ENCODE peak calls at places on chromosomes 7 and 10, in five cellular contexts. One of them, this sample, is unnamed.

GRCh38 chr10:119620771-119621384 is 24.1 kb upstream of the TIAL1 start:
- DNase-seq in AG09309: no peak
- DNase-seq in activated CD8-positive, alpha-beta T cell treated with anti-CD3 and anti-CD28 coated beads for 36 hours: no peak
- DNase-seq in natural killer cell: no peak
- DNase-seq in Calu3: no peak
- DNase-seq in this sample: no peak

GRCh38 chr10:65838811-65839210 is 1087.0 kb upstream of the LRRTM3 start:
- DNase-seq in AG09309: no peak
- DNase-seq in activated CD8-positive, alpha-beta T cell treated with anti-CD3 and anti-CD28 coated beads for 36 hours: no peak
- DNase-seq in natural killer cell: no peak
- DNase-seq in Calu3: no peak
- DNase-seq in this sample: no peak

GRCh38 chr10:27474741-27475140 is 29.4 kb upstream of the RAB18 start:
- DNase-seq in AG09309: no peak
- DNase-seq in activated CD8-positive, alpha-beta T cell treated with anti-CD3 and anti-CD28 coated beads for 36 hours: no peak
- DNase-seq in natural killer cell: no peak
- DNase-seq in Calu3: no peak
- DNase-seq in this sample: no peak

GRCh38 chr10:14588084-14588937 is 186.4 kb downstream of the FAM107B start:
- DNase-seq in AG09309: peak
- DNase-seq in activated CD8-positive, alpha-beta T cell treated with anti-CD3 and anti-CD28 coated beads for 36 hours: peak
- DNase-seq in natural killer cell: no peak
- DNase-seq in Calu3: peak
- DNase-seq in this sample: peak

GRCh38 chr7:112290065-112290464 is 83.6 kb downstream of the ZNF277 start:
- DNase-seq in AG09309: no peak
- DNase-seq in activated CD8-positive, alpha-beta T cell treated with anti-CD3 and anti-CD28 coated beads for 36 hours: no peak
- DNase-seq in natural killer cell: no peak
- DNase-seq in Calu3: no peak
- DNase-seq in this sample: no peak

GRCh38 chr7:35553498-35553897 is 141.4 kb downstream of the HERPUD2 start:
- DNase-seq in AG09309: no peak
- DNase-seq in activated CD8-positive, alpha-beta T cell treated with anti-CD3 and anti-CD28 coated beads for 36 hours: no peak
- DNase-seq in natural killer cell: no peak
- DNase-seq in Calu3: no peak
- DNase-seq in this sample: no peak

GRCh38 chr7:116284390-116284789 is 74.1 kb downstream of the TES start:
- DNase-seq in AG09309: no peak
- DNase-seq in activated CD8-positive, alpha-beta T cell treated with anti-CD3 and anti-CD28 coated beads for 36 hours: no peak
- DNase-seq in natural killer cell: no peak
- DNase-seq in Calu3: no peak
- DNase-seq in this sample: no peak

GRCh38 chr10:67785098-67785497 is 52.9 kb downstream of the DNAJC12 start:
- DNase-seq in AG09309: no peak
- DNase-seq in activated CD8-positive, alpha-beta T cell treated with anti-CD3 and anti-CD28 coated beads for 36 hours: peak
- DNase-seq in natural killer cell: no peak
- DNase-seq in Calu3: no peak
- DNase-seq in this sample: no peak

GRCh38 chr7:129843982-129844840 is 108.5 kb downstream of the UBE2H start:
- DNase-seq in AG09309: no peak
- DNase-seq in activated CD8-positive, alpha-beta T cell treated with anti-CD3 and anti-CD28 coated beads for 36 hours: peak
- DNase-seq in natural killer cell: no peak
- DNase-seq in Calu3: no peak
- DNase-seq in this sample: no peak

GRCh38 chr7:85851571-85852193 is 664.8 kb upstream of the SEMA3D start:
- DNase-seq in AG09309: peak
- DNase-seq in activated CD8-positive, alpha-beta T cell treated with anti-CD3 and anti-CD28 coated beads for 36 hours: no peak
- DNase-seq in natural killer cell: no peak
- DNase-seq in Calu3: no peak
- DNase-seq in this sample: no peak

GRCh38 chr7:157113607-157114006 is 25.1 kb upstream of the UBE3C start:
- DNase-seq in AG09309: no peak
- DNase-seq in activated CD8-positive, alpha-beta T cell treated with anti-CD3 and anti-CD28 coated beads for 36 hours: peak
- DNase-seq in natural killer cell: no peak
- DNase-seq in Calu3: no peak
- DNase-seq in this sample: no peak

GRCh38 chr10:4686644-4686996 is 139.4 kb upstream of the AKR1E2 start:
- DNase-seq in AG09309: peak
- DNase-seq in activated CD8-positive, alpha-beta T cell treated with anti-CD3 and anti-CD28 coated beads for 36 hours: peak
- DNase-seq in natural killer cell: no peak
- DNase-seq in Calu3: peak
- DNase-seq in this sample: peak

GRCh38 chr10:48213047-48213446 is 61.4 kb downstream of the FRMPD2 start:
- DNase-seq in AG09309: no peak
- DNase-seq in activated CD8-positive, alpha-beta T cell treated with anti-CD3 and anti-CD28 coated beads for 36 hours: no peak
- DNase-seq in natural killer cell: no peak
- DNase-seq in Calu3: no peak
- DNase-seq in this sample: no peak

GRCh38 chr7:132145466-132145865 is 430.8 kb downstream of the PLXNA4 start:
- DNase-seq in AG09309: peak
- DNase-seq in activated CD8-positive, alpha-beta T cell treated with anti-CD3 and anti-CD28 coated beads for 36 hours: no peak
- DNase-seq in natural killer cell: no peak
- DNase-seq in Calu3: peak
- DNase-seq in this sample: no peak

GRCh38 chr10:58588673-58589265 is 76.1 kb downstream of the BICC1 start:
- DNase-seq in AG09309: no peak
- DNase-seq in activated CD8-positive, alpha-beta T cell treated with anti-CD3 and anti-CD28 coated beads for 36 hours: peak
- DNase-seq in natural killer cell: no peak
- DNase-seq in Calu3: peak
- DNase-seq in this sample: no peak

GRCh38 chr7:93461350-93461749 is 113.2 kb downstream of the CALCR start:
- DNase-seq in AG09309: no peak
- DNase-seq in activated CD8-positive, alpha-beta T cell treated with anti-CD3 and anti-CD28 coated beads for 36 hours: no peak
- DNase-seq in natural killer cell: no peak
- DNase-seq in Calu3: no peak
- DNase-seq in this sample: no peak

GRCh38 chr10:132995909-132996602 is 53.7 kb upstream of the CFAP46 start:
- DNase-seq in AG09309: no peak
- DNase-seq in activated CD8-positive, alpha-beta T cell treated with anti-CD3 and anti-CD28 coated beads for 36 hours: no peak
- DNase-seq in natural killer cell: no peak
- DNase-seq in Calu3: no peak
- DNase-seq in this sample: no peak

GRCh38 chr10:26505491-26505890 is 67.3 kb downstream of the APBB1IP start:
- DNase-seq in AG09309: no peak
- DNase-seq in activated CD8-positive, alpha-beta T cell treated with anti-CD3 and anti-CD28 coated beads for 36 hours: no peak
- DNase-seq in natural killer cell: no peak
- DNase-seq in Calu3: no peak
- DNase-seq in this sample: no peak

GRCh38 chr7:41733063-41733398 is 30.1 kb upstream of the INHBA start:
- DNase-seq in AG09309: no peak
- DNase-seq in activated CD8-positive, alpha-beta T cell treated with anti-CD3 and anti-CD28 coated beads for 36 hours: no peak
- DNase-seq in natural killer cell: no peak
- DNase-seq in Calu3: no peak
- DNase-seq in this sample: no peak

GRCh38 chr7:67348171-67348570 is 351.5 kb downstream of the TYW1 start:
- DNase-seq in AG09309: no peak
- DNase-seq in activated CD8-positive, alpha-beta T cell treated with anti-CD3 and anti-CD28 coated beads for 36 hours: no peak
- DNase-seq in natural killer cell: no peak
- DNase-seq in Calu3: no peak
- DNase-seq in this sample: no peak

GRCh38 chr10:1739751-1740150 is 2.4 kb upstream of the ADARB2 start:
- DNase-seq in AG09309: no peak
- DNase-seq in activated CD8-positive, alpha-beta T cell treated with anti-CD3 and anti-CD28 coated beads for 36 hours: no peak
- DNase-seq in natural killer cell: no peak
- DNase-seq in Calu3: no peak
- DNase-seq in this sample: no peak

GRCh38 chr10:118106426-118106825 is 59.7 kb upstream of the RAB11FIP2 start:
- DNase-seq in AG09309: no peak
- DNase-seq in activated CD8-positive, alpha-beta T cell treated with anti-CD3 and anti-CD28 coated beads for 36 hours: peak
- DNase-seq in natural killer cell: no peak
- DNase-seq in Calu3: peak
- DNase-seq in this sample: peak

GRCh38 chr10:5585517-5586222 is 60.9 kb downstream of the CALML3 start:
- DNase-seq in AG09309: no peak
- DNase-seq in activated CD8-positive, alpha-beta T cell treated with anti-CD3 and anti-CD28 coated beads for 36 hours: no peak
- DNase-seq in natural killer cell: no peak
- DNase-seq in Calu3: no peak
- DNase-seq in this sample: no peak

GRCh38 chr10:132957131-132957530 is 14.8 kb upstream of the CFAP46 start:
- DNase-seq in AG09309: no peak
- DNase-seq in activated CD8-positive, alpha-beta T cell treated with anti-CD3 and anti-CD28 coated beads for 36 hours: no peak
- DNase-seq in natural killer cell: no peak
- DNase-seq in Calu3: no peak
- DNase-seq in this sample: no peak

GRCh38 chr10:44581996-44582395 is 197.1 kb upstream of the CXCL12 start:
- DNase-seq in AG09309: no peak
- DNase-seq in activated CD8-positive, alpha-beta T cell treated with anti-CD3 and anti-CD28 coated beads for 36 hours: no peak
- DNase-seq in natural killer cell: no peak
- DNase-seq in Calu3: no peak
- DNase-seq in this sample: no peak

GRCh38 chr7:969403-969802 is 5.9 kb downstream of the COX19 start:
- DNase-seq in AG09309: no peak
- DNase-seq in activated CD8-positive, alpha-beta T cell treated with anti-CD3 and anti-CD28 coated beads for 36 hours: no peak
- DNase-seq in natural killer cell: no peak
- DNase-seq in Calu3: no peak
- DNase-seq in this sample: no peak

GRCh38 chr7:47635091-47636090 is 53.5 kb upstream of the TNS3 start:
- DNase-seq in AG09309: no peak
- DNase-seq in activated CD8-positive, alpha-beta T cell treated with anti-CD3 and anti-CD28 coated beads for 36 hours: no peak
- DNase-seq in natural killer cell: no peak
- DNase-seq in Calu3: peak
- DNase-seq in this sample: no peak

DNA sequence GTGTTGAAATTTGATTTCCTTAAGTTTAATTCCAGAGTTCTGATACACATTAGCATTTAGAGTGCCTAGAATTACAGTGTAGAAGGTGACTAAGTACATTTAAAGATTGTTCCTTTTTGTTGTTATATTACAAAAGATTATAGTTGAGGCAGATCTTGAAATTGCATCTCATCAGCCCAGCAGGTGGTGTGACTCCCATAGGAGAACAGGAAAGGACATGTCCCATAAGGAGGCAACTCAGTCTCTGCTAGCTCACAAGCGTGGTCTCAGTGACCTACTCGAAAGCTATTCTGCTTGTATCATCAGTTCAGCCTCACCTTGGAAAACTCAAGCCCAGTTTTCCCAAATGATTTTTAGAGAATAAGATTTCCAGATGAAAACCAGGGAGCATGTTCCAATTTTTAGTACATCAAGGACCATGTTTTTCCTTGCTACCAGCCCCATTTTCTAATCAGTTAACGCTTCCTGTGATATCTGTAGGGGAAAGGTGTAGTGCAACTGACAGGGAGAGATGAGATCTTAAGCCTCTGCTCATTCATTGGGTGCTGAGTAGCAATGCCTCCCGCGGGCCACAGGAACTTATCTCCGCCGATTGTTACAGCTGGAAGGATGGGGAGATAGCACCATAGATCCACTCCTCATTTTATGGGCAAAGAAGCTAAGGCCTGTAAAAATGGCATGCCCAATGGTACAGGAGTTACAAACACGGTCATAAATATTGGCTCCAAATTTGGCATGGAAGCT is 1.1 kb upstream of the GNAI1 start:
- DNase-seq in AG09309: no peak
- DNase-seq in activated CD8-positive, alpha-beta T cell treated with anti-CD3 and anti-CD28 coated beads for 36 hours: no peak
- DNase-seq in natural killer cell: no peak
- DNase-seq in Calu3: peak
- DNase-seq in this sample: no peak
- TF ChIP-seq CTCF in AG09309: peak
- TF ChIP-seq CTCF in activated CD8-positive, alpha-beta T cell treated with anti-CD3 and anti-CD28 coated beads for 36 hours: no peak
- TF ChIP-seq CTCF in natural killer cell: no peak
- TF ChIP-seq CTCF in Calu3: no peak
- TF ChIP-seq CTCF in this sample: no peak

DNA sequence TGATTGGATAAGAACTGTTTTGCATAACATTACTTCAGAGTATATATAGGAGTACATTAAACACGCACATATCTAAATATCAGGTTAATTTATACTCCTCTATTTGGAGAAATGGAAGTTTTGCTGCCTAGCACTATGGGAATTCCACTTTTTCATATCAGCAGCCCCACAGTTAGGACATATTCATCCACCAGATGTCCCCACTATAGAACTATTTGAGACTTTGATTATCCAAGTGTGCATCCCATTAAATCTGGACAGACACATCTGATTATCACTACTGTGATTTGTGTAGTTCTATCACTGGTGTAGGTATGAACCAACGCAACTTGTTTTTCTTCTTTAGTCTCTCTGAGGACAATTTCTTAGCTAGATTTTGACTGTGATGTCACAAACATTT is 345.7 kb downstream of the THSD7A start:
- DNase-seq in AG09309: no peak
- DNase-seq in activated CD8-positive, alpha-beta T cell treated with anti-CD3 and anti-CD28 coated beads for 36 hours: no peak
- DNase-seq in natural killer cell: no peak
- DNase-seq in Calu3: no peak
- DNase-seq in this sample: no peak
- TF ChIP-seq CTCF in AG09309: no peak
- TF ChIP-seq CTCF in activated CD8-positive, alpha-beta T cell treated with anti-CD3 and anti-CD28 coated beads for 36 hours: no peak
- TF ChIP-seq CTCF in natural killer cell: no peak
- TF ChIP-seq CTCF in Calu3: no peak
- TF ChIP-seq CTCF in this sample: no peak

GRCh38 chr10:30188101-30188500 is 128.7 kb upstream of the JCAD start:
- DNase-seq in AG09309: no peak
- DNase-seq in activated CD8-positive, alpha-beta T cell treated with anti-CD3 and anti-CD28 coated beads for 36 hours: no peak
- DNase-seq in natural killer cell: no peak
- DNase-seq in Calu3: no peak
- DNase-seq in this sample: no peak

GRCh38 chr10:30187010-30187409 is 127.6 kb upstream of the JCAD start:
- DNase-seq in AG09309: no peak
- DNase-seq in activated CD8-positive, alpha-beta T cell treated with anti-CD3 and anti-CD28 coated beads for 36 hours: no peak
- DNase-seq in natural killer cell: no peak
- DNase-seq in Calu3: no peak
- DNase-seq in this sample: no peak

GRCh38 chr10:30185916-30186315 is 126.5 kb upstream of the JCAD start:
- DNase-seq in AG09309: peak
- DNase-seq in activated CD8-positive, alpha-beta T cell treated with anti-CD3 and anti-CD28 coated beads for 36 hours: no peak
- DNase-seq in natural killer cell: no peak
- DNase-seq in Calu3: peak
- DNase-seq in this sample: no peak

GRCh38 chr10:30184397-30185033 is 125.1 kb upstream of the JCAD start:
- DNase-seq in AG09309: no peak
- DNase-seq in activated CD8-positive, alpha-beta T cell treated with anti-CD3 and anti-CD28 coated beads for 36 hours: no peak
- DNase-seq in natural killer cell: no peak
- DNase-seq in Calu3: no peak
- DNase-seq in this sample: no peak

GRCh38 chr10:30186371-30186875 is 127.0 kb upstream of the JCAD start:
- DNase-seq in AG09309: no peak
- DNase-seq in activated CD8-positive, alpha-beta T cell treated with anti-CD3 and anti-CD28 coated beads for 36 hours: no peak
- DNase-seq in natural killer cell: no peak
- DNase-seq in Calu3: peak
- DNase-seq in this sample: no peak
- TF ChIP-seq CTCF in AG09309: peak
- TF ChIP-seq CTCF in activated CD8-positive, alpha-beta T cell treated with anti-CD3 and anti-CD28 coated beads for 36 hours: no peak
- TF ChIP-seq CTCF in natural killer cell: no peak
- TF ChIP-seq CTCF in Calu3: no peak
- TF ChIP-seq CTCF in this sample: no peak

DNA sequence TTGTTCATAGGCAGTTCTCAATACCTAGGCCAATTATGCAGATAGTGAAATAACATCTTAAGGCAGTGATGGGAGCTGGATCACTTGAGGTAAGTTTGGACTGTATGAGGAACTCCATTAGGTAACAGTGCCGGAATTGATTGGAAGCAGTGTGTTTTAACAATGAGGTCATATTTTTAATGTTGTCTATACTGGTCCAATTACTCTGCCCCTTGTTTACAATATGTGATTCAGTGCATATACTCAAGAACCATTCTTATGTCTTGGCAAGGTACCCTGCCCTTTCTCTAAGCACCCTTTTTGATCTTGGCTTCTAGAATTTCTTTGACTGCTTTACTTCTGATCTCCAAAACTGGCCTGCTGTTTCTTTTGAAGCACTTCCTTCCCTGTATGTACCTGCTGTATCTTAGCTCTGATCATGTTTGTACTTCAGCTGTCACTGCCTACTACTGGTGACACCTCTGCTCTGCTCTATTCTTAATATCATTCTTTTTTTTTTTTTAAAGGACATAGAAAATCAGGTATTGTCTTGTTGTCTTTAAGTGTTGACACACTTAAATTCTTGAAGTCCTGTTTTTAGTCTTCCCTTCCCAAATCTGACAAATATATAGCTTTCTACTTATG is 46.2 kb upstream of the RPA3 start:
- DNase-seq in AG09309: no peak
- DNase-seq in activated CD8-positive, alpha-beta T cell treated with anti-CD3 and anti-CD28 coated beads for 36 hours: no peak
- DNase-seq in natural killer cell: no peak
- DNase-seq in Calu3: no peak
- DNase-seq in this sample: no peak
- TF ChIP-seq CTCF in AG09309: no peak
- TF ChIP-seq CTCF in activated CD8-positive, alpha-beta T cell treated with anti-CD3 and anti-CD28 coated beads for 36 hours: no peak
- TF ChIP-seq CTCF in natural killer cell: no peak
- TF ChIP-seq CTCF in Calu3: no peak
- TF ChIP-seq CTCF in this sample: no peak